ENCODE peak calls at places on chromosomes 16 and 17, in six cellular contexts. N is cardiac muscle cell; A is CD8-positive, alpha-beta T cell; J is foreskin fibroblast; Z is A549; G is fibroblast of the aortic adventitia. D is an unnamed sample.

GRCh38 chr17:53628011-53628410 is 194.7 kb upstream of the KIF2B start:
- DNase-seq in N (no peak), A (no peak), J (no peak), Z (no peak), G (peak), D (peak)

GRCh38 chr17:82956726-82957468 is 117.1 kb upstream of the ZNF750 start:
- DNase-seq in N (no peak), A (no peak), J (no peak), Z (no peak), G (no peak), D (no peak)

GRCh38 chr17:3750926-3751325 is 27.2 kb downstream of the HASPIN start:
- DNase-seq in N (no peak), A (peak), J (no peak), Z (no peak), G (no peak), D (no peak)

GRCh38 chr17:3763777-3764170 is 37.2 kb downstream of the ITGAE start:
- DNase-seq in N (no peak), A (no peak), J (no peak), Z (no peak), G (no peak), D (no peak)

GRCh38 chr17:4558311-4558972 is 1.9 kb downstream of the GGT6 start:
- DNase-seq in N (no peak), A (no peak), J (no peak), Z (no peak), G (no peak), D (no peak)

GRCh38 chr17:43913584-43913983 is 6.2 kb upstream of the MPP2 start:
- DNase-seq in N (no peak), A (no peak), J (no peak), Z (no peak), G (no peak), D (no peak)

GRCh38 chr16:15518412-15519351 is 84.3 kb downstream of the BMERB1 start:
- DNase-seq in N (no peak), A (no peak), J (peak), Z (peak), G (peak), D (peak)

GRCh38 chr16:49262501-49262900 is 19.1 kb downstream of the CBLN1 start:
- DNase-seq in N (no peak), A (no peak), J (no peak), Z (no peak), G (no peak), D (no peak)

GRCh38 chr16:14600164-14600563 is 29.9 kb downstream of the PARN start:
- DNase-seq in N (peak), A (no peak), J (peak), Z (peak), G (peak), D (peak)

GRCh38 chr16:49755291-49755611 is 100.7 kb downstream of the ZNF423 start:
- DNase-seq in N (peak), A (no peak), J (peak), Z (peak), G (peak), D (peak)

GRCh38 chr17:19359856-19360255 is 2.7 kb downstream of the B9D1 start:
- DNase-seq in N (no peak), A (no peak), J (no peak), Z (no peak), G (no peak), D (no peak)

GRCh38 chr17:28008526-28008925 is 34.0 kb upstream of the NLK start:
- DNase-seq in N (peak), A (no peak), J (peak), Z (peak), G (peak), D (peak)

GRCh38 chr17:63414222-63414621 is 31.9 kb downstream of the CYB561 start:
- DNase-seq in N (no peak), A (no peak), J (no peak), Z (no peak), G (no peak), D (no peak)

GRCh38 chr17:11996722-11997146 is 541 bp downstream of the ZNF18 start:
- DNase-seq in N (peak), A (no peak), J (peak), Z (peak), G (peak), D (peak)

DNA sequence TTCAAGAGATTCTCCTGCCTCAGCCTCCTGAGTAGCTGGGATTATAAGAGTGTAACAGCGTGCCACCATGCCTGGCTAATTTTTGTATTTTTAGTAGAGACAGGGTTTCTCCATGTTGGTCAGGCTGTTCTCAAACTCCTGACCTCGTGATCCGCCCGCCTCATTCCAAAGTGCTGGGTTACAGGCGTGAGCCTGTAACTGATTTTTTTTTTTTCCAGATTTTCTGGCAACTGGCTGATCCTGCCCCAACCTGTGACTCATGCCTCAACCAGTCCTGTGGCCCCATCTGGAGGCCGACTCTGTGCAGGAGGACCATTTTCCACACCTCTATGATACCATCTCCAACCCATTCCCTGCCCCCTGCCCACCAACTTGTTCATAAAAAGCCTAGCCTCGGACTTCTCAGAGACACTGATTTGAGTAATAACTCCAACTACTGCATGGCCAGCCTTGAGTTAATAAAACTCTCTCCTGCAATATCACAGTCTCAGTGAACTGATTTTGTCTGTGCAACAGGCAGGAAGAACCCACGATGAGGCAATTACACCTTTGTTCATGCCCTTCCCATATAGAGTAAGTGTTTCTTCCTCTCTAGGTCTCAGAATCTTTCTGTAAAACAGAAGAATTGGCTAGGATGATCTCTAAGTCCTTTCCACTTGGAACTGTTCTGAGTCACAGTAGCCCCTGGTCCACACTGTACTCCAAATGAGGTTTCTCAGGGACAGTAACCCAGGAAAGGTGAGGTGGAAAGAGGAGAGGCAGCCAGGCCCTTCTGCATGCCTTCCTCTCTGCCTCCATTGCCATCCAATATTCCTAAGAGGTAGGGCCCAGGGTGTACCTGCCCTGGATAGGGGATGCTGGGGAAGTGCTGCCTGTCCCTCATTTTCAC is 8.8 kb upstream of the CNOT1 start:
- DNase-seq in N (no peak), A (no peak), J (peak), Z (peak), G (peak), D (peak)
- TF ChIP-seq CTCF in N (peak), A (no peak), J (peak), Z (peak), G (peak), D (peak)

DNA sequence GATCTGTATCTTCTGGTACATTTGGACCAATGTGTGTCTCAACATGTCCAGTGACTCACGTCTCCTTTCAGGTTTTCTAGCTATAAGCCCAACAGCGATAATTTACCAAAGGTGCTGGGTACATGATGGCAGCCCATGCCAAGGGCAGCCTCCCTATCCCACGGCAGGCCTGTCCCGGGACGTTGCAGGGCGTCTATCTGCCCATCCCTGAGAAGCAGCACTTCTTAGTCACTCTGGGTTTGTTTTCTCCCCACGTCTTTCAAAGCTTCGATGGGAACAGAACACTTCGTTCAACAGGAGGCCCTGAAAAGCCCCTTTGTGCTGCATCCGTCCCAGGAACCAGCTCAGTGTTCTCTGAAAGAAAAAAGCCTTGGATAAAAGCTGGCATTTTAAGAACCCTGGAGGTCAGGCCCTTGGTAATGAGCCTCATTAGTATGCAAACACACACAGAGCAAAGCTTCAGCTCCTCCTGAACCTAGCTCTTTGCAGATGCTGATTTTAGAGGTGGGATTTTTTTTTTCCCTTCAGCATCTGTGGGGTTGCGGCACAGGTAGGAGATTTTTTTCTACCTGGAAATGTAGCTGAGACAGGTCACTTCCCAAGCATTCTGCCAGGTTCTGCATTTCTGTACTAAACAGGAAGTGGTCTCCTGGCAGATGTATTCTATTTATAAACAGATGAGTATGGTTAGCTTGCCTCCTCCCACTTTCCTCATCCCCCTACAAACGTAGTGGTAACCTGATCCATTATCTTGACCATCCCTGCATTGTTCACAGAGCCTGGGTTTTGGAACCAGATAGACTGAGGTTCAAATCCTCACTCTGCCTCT is 17.5 kb upstream of the MT4 start:
- DNase-seq in N (peak), A (no peak), J (peak), Z (no peak), G (peak), D (peak)
- H3K4me3 ChIP-seq in N (no peak), A (no peak), J (no peak), Z (no peak), G (no peak), D (no peak)

GRCh38 chr16:10122026-10122425 is 60.2 kb downstream of the GRIN2A start:
- DNase-seq in N (no peak), A (no peak), J (no peak), Z (no peak), G (no peak), D (no peak)

GRCh38 chr16:10123141-10123540 is 59.1 kb downstream of the GRIN2A start:
- DNase-seq in N (no peak), A (no peak), J (no peak), Z (no peak), G (peak), D (peak)

GRCh38 chr16:10120953-10121352 is 61.3 kb downstream of the GRIN2A start:
- DNase-seq in N (no peak), A (no peak), J (no peak), Z (no peak), G (no peak), D (no peak)

GRCh38 chr16:10121496-10121895 is 60.7 kb downstream of the GRIN2A start:
- DNase-seq in N (no peak), A (no peak), J (no peak), Z (no peak), G (peak), D (no peak)

DNA sequence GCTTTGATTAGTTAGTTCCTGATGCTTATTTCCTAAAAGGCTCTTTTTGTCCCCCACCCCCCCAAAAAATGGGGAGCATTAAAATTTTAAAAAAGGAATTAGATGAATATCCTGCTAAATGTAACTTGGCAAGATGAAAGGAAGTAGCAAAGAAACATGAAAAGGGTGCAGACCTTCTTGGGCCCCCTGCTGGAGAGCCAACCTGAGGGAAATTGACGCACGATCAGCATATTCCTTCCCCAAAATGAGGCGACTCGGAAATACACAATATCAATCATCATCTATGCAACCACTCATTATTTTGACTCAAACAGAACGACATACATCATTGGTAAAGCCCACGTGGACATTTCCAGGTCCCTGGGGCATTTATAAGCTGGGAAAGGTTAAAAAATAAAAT is 59.7 kb downstream of the GRIN2A start:
- DNase-seq in N (peak), A (no peak), J (no peak), Z (peak), G (no peak), D (no peak)
- TF ChIP-seq CTCF in N (no peak), A (no peak), J (peak), Z (peak), G (peak), D (peak)

GRCh38 chr17:71942626-71943025 is 178.2 kb upstream of the SOX9 start:
- DNase-seq in N (no peak), A (no peak), J (no peak), Z (no peak), G (no peak), D (no peak)
- H3K4me3 ChIP-seq in N (no peak), A (no peak), J (no peak), Z (no peak), G (no peak), D (no peak)

DNA sequence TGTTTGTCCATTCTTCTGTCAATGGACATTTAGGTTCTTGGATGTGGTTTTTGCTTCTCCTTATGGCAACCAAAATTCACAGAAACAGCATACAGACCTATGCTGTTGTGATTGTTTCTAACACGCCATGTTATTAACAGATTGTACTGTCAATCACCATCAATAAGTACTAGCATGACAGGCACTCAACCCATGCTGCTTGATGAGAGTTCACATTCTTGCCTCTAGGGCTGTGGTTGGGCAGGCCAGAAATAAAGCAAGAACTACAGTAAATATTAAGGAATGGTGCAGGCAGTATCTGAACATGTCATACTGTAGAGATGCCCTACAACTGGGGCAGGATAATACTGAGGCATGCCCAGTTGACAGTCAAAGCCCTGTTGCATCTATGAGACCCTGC is 171.2 kb upstream of the ZFHX3 start:
- DNase-seq in N (no peak), A (no peak), J (no peak), Z (no peak), G (no peak), D (no peak)
- TF ChIP-seq CTCF in N (no peak), A (no peak), J (peak), Z (no peak), G (peak), D (peak)

GRCh38 chr16:84555418-84556196 is 51.1 kb upstream of the MEAK7 start:
- DNase-seq in N (no peak), A (no peak), J (no peak), Z (no peak), G (no peak), D (no peak)

GRCh38 chr16:84552135-84552534 is 47.7 kb upstream of the MEAK7 start:
- DNase-seq in N (no peak), A (no peak), J (no peak), Z (no peak), G (no peak), D (no peak)

GRCh38 chr16:84554627-84555328 is 50.3 kb upstream of the MEAK7 start:
- DNase-seq in N (no peak), A (no peak), J (no peak), Z (no peak), G (no peak), D (no peak)

GRCh38 chr16:84557059-84557458 is 52.6 kb upstream of the MEAK7 start:
- DNase-seq in N (no peak), A (no peak), J (no peak), Z (no peak), G (no peak), D (no peak)

GRCh38 chr16:84553873-84554399 is 49.5 kb upstream of the MEAK7 start:
- DNase-seq in N (no peak), A (peak), J (no peak), Z (no peak), G (no peak), D (no peak)
- H3K4me3 ChIP-seq in N (no peak), A (peak), J (no peak), Z (no peak), G (no peak), D (no peak)

GRCh38 chr17:73645050-73645871 is 1.0 kb upstream of the SDK2 start:
- DNase-seq in N (peak), A (peak), J (peak), Z (peak), G (no peak), D (no peak)
- TF ChIP-seq CTCF in N (no peak), A (peak), J (no peak), Z (peak), G (no peak), D (no peak)

GRCh38 chr17:48591435-48592077 is 1.5 kb upstream of the HOXB3 start:
- DNase-seq in N (no peak), A (no peak), J (no peak), Z (no peak), G (no peak), D (no peak)

GRCh38 chr17:48592097-48592496 is 1.5 kb downstream of the HOXB5 start:
- DNase-seq in N (no peak), A (no peak), J (no peak), Z (no peak), G (no peak), D (no peak)

GRCh38 chr17:48593840-48594411 is 347 bp upstream of the HOXB5 start:
- DNase-seq in N (peak), A (peak), J (peak), Z (peak), G (peak), D (peak)

GRCh38 chr17:48593126-48593829 is at the start of gene HOXB5:
- DNase-seq in N (peak), A (no peak), J (no peak), Z (no peak), G (peak), D (no peak)

GRCh38 chr17:48592592-48592991 is 987 bp downstream of the HOXB5 start:
- DNase-seq in N (no peak), A (no peak), J (no peak), Z (no peak), G (no peak), D (no peak)
- H3K4me3 ChIP-seq in N (peak), A (no peak), J (no peak), Z (no peak), G (peak), D (no peak)

DNA sequence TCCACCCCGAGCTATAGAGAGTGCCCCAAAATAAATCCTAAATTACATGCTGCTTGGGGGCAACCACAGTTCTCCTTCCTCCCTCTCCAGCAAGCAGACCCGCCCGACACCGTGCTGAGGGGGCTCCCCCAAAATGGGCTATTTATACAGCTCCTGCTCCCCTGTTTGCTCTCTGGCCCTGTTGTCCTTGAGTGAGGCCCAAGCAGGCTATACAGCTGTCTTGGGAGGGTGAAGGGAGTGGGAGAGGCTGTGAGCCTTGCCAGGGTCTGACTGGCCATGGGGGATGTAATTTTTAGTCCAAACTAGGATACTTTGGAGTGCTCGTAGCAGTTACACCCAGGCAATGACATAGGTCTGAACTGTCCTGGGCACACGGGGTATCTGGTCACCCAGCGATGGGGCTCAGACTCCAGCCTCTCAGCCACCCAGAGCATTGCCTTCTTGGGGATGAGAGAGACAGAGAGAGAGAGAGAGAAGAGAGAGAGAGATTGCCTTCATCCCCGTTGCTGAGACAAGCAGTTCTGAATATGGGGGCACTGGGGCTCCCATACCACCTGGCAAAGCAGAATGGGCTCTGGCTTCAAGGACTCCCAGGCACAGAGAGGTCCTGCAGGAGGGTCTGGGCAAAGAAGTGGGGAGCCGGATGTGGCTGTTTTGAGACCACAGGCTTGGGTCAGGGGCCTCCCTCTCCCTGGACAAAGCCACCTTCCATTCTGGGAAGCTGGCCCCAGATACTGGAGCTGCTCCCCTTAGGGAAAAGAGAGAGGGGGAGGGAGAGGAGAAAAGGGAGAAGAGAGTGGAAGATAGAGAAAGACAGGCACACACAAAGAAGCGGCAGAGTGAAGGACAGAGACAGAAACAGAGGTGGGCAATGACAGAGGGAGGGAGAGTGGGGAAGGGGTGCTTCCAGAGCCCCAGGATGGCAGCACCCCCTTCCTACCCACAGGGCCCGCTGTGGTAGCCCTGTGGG is 10.7 kb upstream of the TMEM92 start:
- DNase-seq in N (no peak), A (no peak), J (no peak), Z (no peak), G (no peak), D (no peak)
- TF ChIP-seq CTCF in N (no peak), A (no peak), J (no peak), Z (no peak), G (no peak), D (no peak)

D was measured in cardiac fibroblast.